ENCODE peak calls at places on chromosomes 16 and 17, in eight cellular contexts. I is endodermal cell, J is fibroblast of lung, U is GM23248, R is endothelial cell of umbilical vein, K is neuronal stem cell, O is H1, L is IMR-90. Z is an unnamed sample. For H3K36me3, the result is how much of the 10 kb centered on the place peaks cover.

GRCh38 chr17:42629420-42630009 is 20.0 kb downstream of the TUBG1 start:
- DNase-seq in J (no peak), K (no peak), U (no peak), I (no peak), L (no peak), O (no peak), R (peak), Z (no peak)

GRCh38 chr16:89918453-89919347 is at the start of gene MC1R:
- DNase-seq in O (no peak), L (peak), I (peak), K (peak), U (peak), R (peak), J (peak), Z (no peak)

GRCh38 chr16:50245417-50246298 is 20.7 kb upstream of the ADCY7 start:
- DNase-seq in I (peak), O (no peak), J (peak), K (no peak), L (peak), U (peak), R (peak), Z (peak)

GRCh38 chr17:7323731-7324437 is 5.3 kb downstream of the NEURL4 start:
- DNase-seq in L (peak), U (peak), K (no peak), O (peak), J (peak), R (peak), I (peak), Z (peak)

GRCh38 chr16:15899538-15900100 is 11.2 kb upstream of the CEP20 start:
- DNase-seq in K (no peak), R (no peak), J (peak), O (no peak), I (peak), U (peak), L (peak), Z (peak)

GRCh38 chr16:50985733-50986132 is 165.3 kb downstream of the SALL1 start:
- DNase-seq in U (no peak), O (no peak), R (no peak), K (no peak), I (no peak), L (no peak), J (no peak), Z (no peak)

GRCh38 chr17:1089915-1090314 is 89.9 kb downstream of the ABR start:
- DNase-seq in O (no peak), K (no peak), U (no peak), R (no peak), L (no peak), J (no peak), I (no peak), Z (no peak)

GRCh38 chr16:22788190-22788530 is 25.8 kb upstream of the HS3ST2 start:
- DNase-seq in L (no peak), U (no peak), O (no peak), J (no peak), R (no peak), I (no peak), K (no peak), Z (no peak)

GRCh38 chr17:36686123-36686669 is 84.8 kb downstream of the MRM1 start:
- DNase-seq in L (no peak), R (no peak), O (no peak), K (no peak), U (no peak), J (no peak), I (no peak), Z (no peak)

GRCh38 chr16:88264641-88265285 is 118.0 kb upstream of the ZNF469 start:
- DNase-seq in K (peak), R (peak), O (peak), U (peak), J (peak), I (peak), L (peak), Z (no peak)

GRCh38 chr16:35823342-35823741 is 2363.9 kb downstream of the TP53TG3F start:
- DNase-seq in O (no peak), I (no peak), U (no peak), R (no peak), K (no peak), L (no peak), J (no peak), Z (no peak)

GRCh38 chr16:70529051-70529777 is 5.6 kb downstream of the SF3B3 start:
- DNase-seq in U (peak), L (peak), K (no peak), J (peak), R (peak), I (no peak), O (no peak), Z (no peak)

GRCh38 chr16:72092832-72093447 is 480 bp downstream of the TXNL4B start:
- DNase-seq in O (no peak), L (peak), U (peak), I (no peak), K (peak), J (peak), R (peak), Z (peak)

GRCh38 chr17:17025621-17026020 is 16.6 kb upstream of the MPRIP start:
- DNase-seq in O (no peak), R (no peak), J (no peak), L (no peak), K (no peak), U (no peak), I (no peak), Z (no peak)

GRCh38 chr17:28727727-28728363 is 743 bp upstream of the NEK8 start:
- DNase-seq in J (no peak), K (peak), L (peak), O (no peak), R (peak), U (peak), I (peak), Z (peak)

GRCh38 chr17:74165811-74166365 is 37.6 kb upstream of the RPL38 start:
- DNase-seq in J (no peak), R (no peak), K (no peak), L (no peak), O (no peak), U (no peak), I (peak), Z (no peak)

GRCh38 chr17:60390881-60391418 is 983 bp downstream of the USP32 start:
- DNase-seq in O (no peak), K (peak), I (peak), L (peak), U (peak), J (peak), R (peak), Z (peak)

GRCh38 chr16:84687715-84688114 is 12.1 kb upstream of the USP10 start:
- DNase-seq in U (peak), R (peak), K (no peak), J (peak), I (no peak), O (no peak), L (peak), Z (no peak)

GRCh38 chr16:58487566-58488351 is 12.2 kb upstream of the NDRG4 start:
- DNase-seq in U (peak), R (peak), L (peak), O (peak), K (peak), I (peak), J (peak), Z (peak)

GRCh38 chr16:10421596-10421995 is 35.7 kb downstream of the ATF7IP2 start:
- DNase-seq in L (no peak), R (no peak), K (no peak), J (no peak), U (no peak), O (no peak), I (no peak), Z (no peak)

GRCh38 chr17:62963296-62963695 is 2.7 kb upstream of the TANC2 start:
- DNase-seq in I (no peak), R (peak), J (peak), L (peak), O (no peak), K (no peak), U (peak), Z (no peak)

GRCh38 chr17:51666971-51667721 is 406.8 kb downstream of the UTP18 start:
- DNase-seq in R (no peak), U (no peak), J (no peak), I (no peak), O (no peak), K (no peak), L (no peak), Z (no peak)

GRCh38 chr17:66508896-66509843 is 206.8 kb downstream of the PRKCA start:
- DNase-seq in I (no peak), O (no peak), U (peak), J (peak), R (peak), L (peak), K (no peak), Z (no peak)

GRCh38 chr17:49742256-49742655 is 21.7 kb downstream of the FAM117A start:
- DNase-seq in J (no peak), O (no peak), U (no peak), I (no peak), L (peak), R (no peak), K (no peak), Z (peak)

GRCh38 chr17:28646039-28646754 is 1.2 kb upstream of the BLTP2 start:
- DNase-seq in O (no peak), J (no peak), K (no peak), R (no peak), L (no peak), U (peak), I (no peak), Z (no peak)

GRCh38 chr17:77470800-77471733 is 330.3 kb downstream of the SEC14L1 start:
- DNase-seq in K (no peak), L (peak), I (peak), R (no peak), U (peak), O (no peak), J (peak), Z (no peak)

GRCh38 chr16:11190585-11191565 is 65.1 kb downstream of the SOCS1 start:
- DNase-seq in I (no peak), K (no peak), O (no peak), J (no peak), R (no peak), U (peak), L (peak), Z (no peak)

GRCh38 chr16:2779978-2780898 is 3.2 kb upstream of the ELOB start:
- DNase-seq in J (no peak), O (no peak), I (peak), K (no peak), R (no peak), L (no peak), U (no peak), Z (no peak)

GRCh38 chr16:17063156-17063555 is 407.6 kb downstream of the XYLT1 start:
- DNase-seq in O (no peak), I (no peak), R (no peak), U (no peak), J (no peak), K (no peak), L (no peak), Z (no peak)

GRCh38 chr16:86533942-86534341 is 21.1 kb downstream of the MTHFSD start:
- DNase-seq in L (no peak), K (no peak), J (no peak), R (no peak), I (no peak), O (no peak), U (no peak), Z (no peak)
- H3K27ac ChIP-seq in L (no peak), K (no peak), J (no peak), R (no peak), I (no peak), O (no peak), U (no peak), Z (no peak)

GRCh38 chr16:29156511-29156910 is 171.7 kb downstream of the LAT start:
- DNase-seq in R (no peak), U (no peak), J (no peak), O (no peak), K (no peak), L (no peak), I (peak), Z (no peak)

GRCh38 chr16:29154100-29154499 is 169.2 kb downstream of the LAT start:
- DNase-seq in L (no peak), O (no peak), R (no peak), I (no peak), U (no peak), J (no peak), K (no peak), Z (no peak)

GRCh38 chr16:29154676-29155121 is 169.8 kb downstream of the LAT start:
- DNase-seq in K (no peak), J (peak), I (no peak), U (no peak), R (no peak), L (peak), O (no peak), Z (no peak)

GRCh38 chr16:29158031-29158430 is 173.2 kb downstream of the LAT start:
- DNase-seq in I (no peak), R (no peak), K (no peak), U (no peak), L (no peak), J (no peak), O (no peak), Z (no peak)
- H3K9ac ChIP-seq in I (no peak), R (no peak), K (no peak), U (peak), L (peak), J (no peak), O (no peak), Z (no peak)

DNA sequence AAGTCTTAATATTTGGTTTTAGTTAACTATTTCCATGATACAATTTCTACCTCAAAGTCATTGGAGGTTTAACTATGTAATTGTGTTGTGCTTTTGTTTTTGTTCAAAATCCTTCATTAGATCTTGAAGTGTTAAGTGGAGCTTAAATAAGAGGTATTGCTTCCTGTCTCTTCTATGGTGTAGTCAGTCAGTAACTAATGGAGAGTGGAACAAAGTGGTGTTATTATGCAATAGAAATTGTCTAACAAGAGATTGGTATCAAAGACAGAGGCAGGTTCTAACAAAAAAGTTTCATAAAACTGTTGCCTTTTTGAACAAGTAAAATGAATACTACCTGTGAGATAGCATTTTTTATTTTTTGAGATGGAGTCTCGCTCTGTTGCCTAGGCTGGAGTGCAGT is 45.2 kb downstream of the GRB7 start:
- DNase-seq in R (no peak), L (no peak), J (no peak), K (no peak), I (no peak), O (no peak), U (no peak), Z (no peak)
- H3K36me3 ChIP-seq in R (under half), L (under half), J (under half), K (under half), I (under half), O (under half), U (under half), Z (under half)

DNA sequence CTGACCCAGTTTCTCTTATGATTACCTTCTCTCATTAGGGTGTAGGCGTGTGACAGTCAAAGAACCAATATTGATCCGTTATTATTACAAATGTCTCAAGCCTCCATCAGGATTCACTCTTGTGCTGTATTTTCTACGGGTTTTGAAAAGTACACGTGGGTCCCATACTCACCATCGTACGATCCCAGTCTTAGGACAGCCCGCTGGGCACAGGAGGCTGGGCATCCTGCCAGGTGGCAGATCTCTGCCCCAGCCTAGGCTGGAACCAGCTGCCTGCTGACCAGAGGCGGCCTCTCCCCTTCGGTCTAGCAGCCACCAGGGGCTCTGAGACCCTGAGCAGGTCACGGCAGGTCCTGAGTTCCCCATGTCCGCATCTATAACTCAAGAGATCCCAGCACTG is 2.0 kb upstream of the METRNL start:
- DNase-seq in K (no peak), J (no peak), I (peak), L (no peak), R (no peak), U (no peak), O (no peak), Z (no peak)
- H3K27ac ChIP-seq in K (no peak), J (no peak), I (no peak), L (no peak), R (no peak), U (no peak), O (no peak), Z (no peak)

GRCh38 chr16:85734311-85735017 is 16.4 kb downstream of the C16orf74 start:
- DNase-seq in I (no peak), R (no peak), K (no peak), U (no peak), J (no peak), L (no peak), O (no peak), Z (no peak)
- H3K9ac ChIP-seq in I (no peak), R (no peak), K (no peak), U (no peak), J (no peak), L (no peak), O (no peak), Z (no peak)

DNA sequence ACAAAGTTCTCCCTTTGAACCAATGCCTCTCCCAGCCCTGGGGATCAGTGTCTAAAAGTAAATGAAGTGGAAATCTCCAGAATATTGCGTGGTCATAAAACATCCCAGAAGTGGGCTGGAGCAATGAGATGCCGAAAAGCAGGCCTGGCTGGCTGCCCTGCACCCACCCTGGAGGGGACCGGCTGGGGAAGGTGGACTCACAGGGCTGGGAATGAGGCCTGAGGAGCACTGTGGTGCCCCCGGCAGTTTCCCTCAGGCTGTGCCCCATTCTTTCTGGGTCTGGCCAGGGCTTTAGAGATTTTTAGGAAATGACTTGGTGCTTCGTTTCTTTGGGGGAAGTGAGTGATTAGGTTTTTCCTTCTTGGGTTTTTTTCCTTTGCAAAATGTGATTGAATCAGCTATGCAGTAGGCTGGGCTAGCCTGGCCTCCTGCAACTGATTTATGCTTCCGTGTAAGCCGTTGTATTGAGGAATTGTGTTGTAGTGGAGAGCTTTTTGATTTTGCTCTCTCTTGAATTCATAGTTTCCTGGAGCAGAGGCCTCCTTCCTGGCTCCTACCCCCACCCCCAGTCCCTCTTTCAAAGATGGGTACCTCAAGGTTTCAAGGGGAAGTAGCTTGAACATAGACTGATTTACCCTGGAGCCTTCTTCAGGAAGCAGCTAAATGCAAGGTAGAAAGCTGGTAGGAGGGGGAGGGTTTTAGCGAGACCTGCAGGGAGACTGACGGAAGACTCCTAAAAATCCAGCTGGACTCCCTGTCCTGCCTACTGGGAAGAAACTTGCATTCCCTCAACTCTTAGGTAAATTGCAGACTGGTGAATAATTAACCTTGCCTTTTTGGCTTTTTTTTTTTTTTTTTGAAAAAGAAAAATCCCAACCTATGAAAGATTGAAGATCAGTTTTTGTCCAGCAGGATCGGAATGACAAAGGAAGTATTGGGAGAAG is 170.3 kb downstream of the RAB11FIP4 start:
- DNase-seq in L (peak), J (peak), O (no peak), R (peak), K (no peak), U (peak), I (no peak), Z (no peak)
- H3K36me3 ChIP-seq in L (under half), J (under half), O (under half), R (under half), K (under half), U (under half), I (under half), Z (under half)

GRCh38 chr16:78434401-78434800 is 334.9 kb downstream of the WWOX start:
- DNase-seq in U (no peak), I (no peak), R (no peak), L (no peak), O (no peak), K (no peak), J (no peak), Z (no peak)
- H3K27ac ChIP-seq in U (no peak), I (no peak), R (no peak), L (no peak), O (no peak), K (no peak), J (no peak), Z (no peak)

GRCh38 chr16:12639044-12639443 is 164.6 kb downstream of the CPPED1 start:
- DNase-seq in J (no peak), O (no peak), I (no peak), K (no peak), R (no peak), L (peak), U (peak), Z (no peak)

DNA sequence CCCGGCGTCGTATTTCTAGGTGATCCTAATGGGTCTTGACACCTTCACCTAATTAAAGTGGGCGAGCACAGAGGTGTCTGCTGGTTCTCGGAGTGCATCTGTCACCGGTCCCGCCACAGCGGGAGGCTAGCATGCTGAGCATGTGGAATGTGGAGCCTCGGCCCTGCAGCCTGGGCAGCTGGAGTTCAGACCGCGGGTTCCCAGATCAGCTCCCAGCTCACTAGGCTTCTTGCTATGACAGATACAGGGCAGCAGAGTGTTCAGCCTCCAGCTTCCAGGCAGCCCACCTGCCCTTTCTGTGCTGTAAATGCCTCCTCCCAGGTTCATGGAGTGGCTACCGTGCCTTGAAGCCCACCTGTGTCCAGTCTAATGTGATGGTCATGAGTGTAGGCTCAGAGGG is 166.7 kb downstream of the CPPED1 start:
- DNase-seq in K (peak), J (no peak), O (no peak), L (no peak), I (peak), R (no peak), U (no peak), Z (no peak)
- H3K9ac ChIP-seq in K (no peak), J (no peak), O (no peak), L (no peak), I (no peak), R (no peak), U (no peak), Z (no peak)